ENCODE peak calls at places on chromosome 17, in five cellular contexts. L is breast epithelium; Q is ascending aorta; Z is CD8-positive, alpha-beta memory T cell; P is tibial nerve. B is an unnamed sample.

GRCh38 chr17:73184133-73184993 is 8.5 kb upstream of the COG1 start:
- DNase-seq in L (no peak), Q (no peak), Z (no peak), P (no peak), B (no peak)

GRCh38 chr17:74972107-74972972 is at the start of gene HID1:
- DNase-seq in L (peak; percentile 89), Q (no peak), Z (peak; percentile 69), P (no peak), B (peak; percentile 84)

GRCh38 chr17:77451271-77451893 is 310.6 kb downstream of the SEC14L1 start:
- DNase-seq in L (peak; percentile 75), Q (no peak), Z (peak; percentile 68), P (peak; percentile 68), B (peak; percentile 90)

GRCh38 chr17:31739300-31739699 is 119.7 kb downstream of the COPRS start:
- DNase-seq in L (no peak), Q (no peak), Z (no peak), P (no peak), B (no peak)

GRCh38 chr17:48175692-48176450 is 68.3 kb downstream of the SNX11 start:
- DNase-seq in L (no peak), Q (no peak), Z (no peak), P (no peak), B (no peak)

GRCh38 chr17:40510328-40510648 is 8.9 kb upstream of the TNS4 start:
- DNase-seq in L (peak; percentile 62), Q (no peak), Z (no peak), P (no peak), B (no peak)

GRCh38 chr17:74571894-74572293 is 4.6 kb upstream of the CD300H start:
- DNase-seq in L (no peak), Q (no peak), Z (no peak), P (no peak), B (no peak)

GRCh38 chr17:379531-380200 is 27.1 kb upstream of the RPH3AL start:
- DNase-seq in L (no peak), Q (no peak), Z (no peak), P (no peak), B (no peak)

GRCh38 chr17:79410681-79411080 is 200.2 kb downstream of the RBFOX3 start:
- DNase-seq in L (no peak), Q (no peak), Z (no peak), P (no peak), B (no peak)

DNA sequence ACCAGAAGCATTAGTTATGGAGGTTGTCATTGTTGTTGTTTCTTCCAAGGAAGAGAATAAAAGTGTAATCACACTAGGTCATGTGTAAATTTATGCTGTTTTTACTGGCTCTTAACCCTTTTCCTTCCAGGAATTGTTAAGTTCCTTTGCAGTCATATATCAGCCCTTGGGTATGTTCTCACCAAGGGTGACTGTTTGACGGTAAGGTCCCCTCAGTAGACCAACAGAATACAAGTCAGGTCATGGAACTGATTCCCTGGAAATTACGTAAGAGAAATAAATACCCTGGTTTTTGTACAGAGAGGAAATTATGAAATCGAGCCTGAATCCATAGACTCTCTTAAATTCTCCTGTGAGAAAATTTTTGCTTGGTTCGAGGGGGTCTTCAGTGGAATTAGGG is 11.2 kb upstream of the KCNJ2 start:
- DNase-seq in L (no peak), Q (no peak), Z (no peak), P (no peak), B (no peak)
- H3K27ac ChIP-seq in L (no peak overlapping the region), Q (no peak overlapping the region), Z (no peak overlapping the region), P (peak overlapping the region; percentile 54), B (no peak overlapping the region)

DNA sequence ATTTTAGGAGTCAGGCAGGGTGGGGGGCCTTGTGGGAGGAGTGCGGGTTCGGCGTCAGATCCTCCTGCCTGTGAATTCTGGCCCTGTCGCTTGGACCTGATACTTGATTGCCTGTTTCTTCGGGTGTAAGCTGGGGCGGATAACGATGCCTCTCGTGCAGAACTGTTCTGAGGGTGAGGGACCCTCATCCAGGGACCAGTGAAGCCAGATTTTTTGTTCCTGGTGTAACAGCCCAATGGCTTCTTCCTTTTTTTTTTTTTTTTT is 1.3 kb downstream of the TBCD start:
- DNase-seq in L (no peak), Q (no peak), Z (no peak), P (no peak), B (no peak)
- H3K4me3 ChIP-seq in L (peak overlapping the region; percentile 92), Q (peak overlapping the region; percentile 98), Z (no peak overlapping the region), P (peak overlapping the region; percentile 97), B (no peak overlapping the region)

GRCh38 chr17:5183410-5183793 is 8.3 kb downstream of the ZNF594 start:
- DNase-seq in L (no peak), Q (no peak), Z (no peak), P (no peak), B (no peak)
- H3K9me3 ChIP-seq in L (peaks cover 100% of the 10 kb centered on the region), Q (peaks cover 100% of the 10 kb centered on the region), Z (peaks cover 73% of the 10 kb centered on the region), P (peaks cover 15% of the 10 kb centered on the region), B (peaks cover 27% of the 10 kb centered on the region)

GRCh38 chr17:42274812-42275526 is 1.2 kb downstream of the STAT5B start:
- DNase-seq in L (no peak), Q (no peak), Z (no peak), P (no peak), B (no peak)

GRCh38 chr17:42273474-42274272 is 2.5 kb downstream of the STAT5B start:
- DNase-seq in L (no peak), Q (no peak), Z (no peak), P (no peak), B (no peak)

GRCh38 chr17:42272576-42272975 is 3.6 kb downstream of the STAT5B start:
- DNase-seq in L (no peak), Q (no peak), Z (peak; percentile 60), P (no peak), B (no peak)

GRCh38 chr17:42275527-42276358 is 448 bp downstream of the STAT5B start:
- DNase-seq in L (no peak), Q (no peak), Z (peak; percentile 22), P (peak; percentile 42), B (no peak)

DNA sequence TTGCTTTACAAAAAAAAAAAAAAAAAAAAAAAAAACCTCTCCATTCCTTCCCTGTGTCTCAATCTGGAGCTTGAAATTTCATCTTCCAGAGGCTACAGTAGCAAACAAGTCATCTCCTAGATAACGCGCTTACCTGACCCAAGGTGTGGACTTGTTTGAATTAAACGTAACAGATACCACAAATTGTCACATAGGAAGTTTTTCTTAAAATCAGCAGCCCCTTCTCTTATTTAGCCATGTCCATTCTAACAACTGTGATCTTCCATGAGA is 2.0 kb downstream of the STAT5B start:
- DNase-seq in L (no peak), Q (no peak), Z (no peak), P (no peak), B (no peak)
- H3K27ac ChIP-seq in L (no peak overlapping the region), Q (no peak overlapping the region), Z (peak overlapping the region; percentile 85), P (no peak overlapping the region), B (no peak overlapping the region)

GRCh38 chr17:60744355-60744958 is 66.8 kb downstream of the BCAS3 start:
- DNase-seq in L (no peak), Q (no peak), Z (no peak), P (no peak), B (no peak)

GRCh38 chr17:60743812-60744211 is 66.2 kb downstream of the BCAS3 start:
- DNase-seq in L (no peak), Q (no peak), Z (no peak), P (no peak), B (no peak)

GRCh38 chr17:60741031-60741430 is 63.4 kb downstream of the BCAS3 start:
- DNase-seq in L (no peak), Q (no peak), Z (no peak), P (no peak), B (no peak)

GRCh38 chr17:60745544-60745943 is 67.9 kb downstream of the BCAS3 start:
- DNase-seq in L (no peak), Q (no peak), Z (no peak), P (no peak), B (no peak)

DNA sequence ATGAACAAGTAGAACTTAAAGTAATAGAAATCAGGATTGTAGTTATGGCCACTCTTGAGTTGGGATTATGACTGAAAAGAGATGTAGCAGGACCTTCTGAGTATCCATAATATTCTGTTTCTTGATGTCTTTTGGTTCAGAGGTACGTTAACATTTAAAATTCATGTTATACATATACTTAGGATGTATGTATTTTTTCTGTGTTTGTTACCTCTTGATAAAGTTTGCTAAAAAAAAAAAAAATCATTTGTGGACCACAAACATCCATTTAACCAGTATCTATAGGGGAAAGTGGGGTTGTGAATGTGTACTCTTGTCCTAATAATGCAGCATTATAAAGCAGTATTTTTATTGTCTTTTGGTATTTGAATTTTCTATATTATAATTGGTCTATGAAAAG is 65.6 kb downstream of the BCAS3 start:
- DNase-seq in L (no peak), Q (no peak), Z (no peak), P (no peak), B (no peak)
- H3K4me3 ChIP-seq in L (peak overlapping the region; percentile 30), Q (no peak overlapping the region), Z (no peak overlapping the region), P (no peak overlapping the region), B (no peak overlapping the region)

GRCh38 chr17:43333438-43333943 is 65.3 kb upstream of the ARL4D start:
- DNase-seq in L (no peak), Q (no peak), Z (no peak), P (no peak), B (no peak)
- H3K9me3 ChIP-seq in L (no peaks in the 10 kb centered on the region), Q (no peaks in the 10 kb centered on the region), Z (no peaks in the 10 kb centered on the region), P (no peaks in the 10 kb centered on the region), B (no peaks in the 10 kb centered on the region)

DNA sequence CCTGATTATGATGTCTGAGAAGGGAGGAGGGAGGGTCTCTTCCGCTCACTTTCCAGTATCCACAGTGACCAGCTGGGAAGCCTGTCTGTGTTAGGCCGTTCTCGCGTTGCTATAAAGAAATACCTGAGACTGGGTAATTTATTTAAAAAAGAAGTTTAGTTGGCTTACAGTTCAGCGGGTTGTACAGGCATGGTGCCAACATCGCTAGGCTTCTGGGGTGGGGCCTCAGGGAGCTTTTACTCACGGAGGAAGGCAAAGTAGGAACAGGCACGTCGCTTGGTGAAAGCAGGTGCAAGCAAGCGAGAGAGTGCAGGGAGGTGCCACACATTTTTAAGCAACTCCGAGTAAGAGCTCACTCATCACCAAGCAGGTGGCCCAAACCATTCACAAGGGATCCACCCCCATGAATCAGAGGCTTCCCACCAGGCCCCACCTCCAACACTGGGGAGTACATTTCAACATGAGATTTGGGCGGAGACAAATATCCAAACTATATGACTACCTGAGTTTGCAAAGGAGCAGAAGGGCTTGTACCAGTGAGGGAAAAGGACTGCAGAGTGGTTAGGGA is 137.5 kb downstream of the CCDC182 start:
- DNase-seq in L (peak; percentile 38), Q (no peak), Z (no peak), P (no peak), B (no peak)
- H3K27ac ChIP-seq in L (peak overlapping the region; percentile 78), Q (no peak overlapping the region), Z (no peak overlapping the region), P (no peak overlapping the region), B (no peak overlapping the region)

B was measured in right cardiac atrium.